ENCODE peak calls at places on chromosome 2, in six cellular contexts. V is fibroblast of pulmonary artery; D is brain microvascular endothelial cell; N is fibroblast of mammary gland; J is MM.1S; O is CD8-positive, alpha-beta T cell. P is an unnamed sample.

GRCh38 chr2:8370258-8370802 is 311.5 kb upstream of the ID2 start:
- DNase-seq in J (no peak), D (no peak), O (no peak), N (no peak), V (no peak), P (no peak)

GRCh38 chr2:95023222-95023597 is 2.3 kb upstream of the MAL start:
- DNase-seq in N (no peak), V (no peak), J (peak; percentile 51), O (peak; percentile 39), D (no peak), P (peak; percentile 39)

GRCh38 chr2:134623796-134624195 is 95.0 kb downstream of the TMEM163 start:
- DNase-seq in O (no peak), J (no peak), V (no peak), N (no peak), D (no peak), P (no peak)

GRCh38 chr2:5915926-5916325 is 223.7 kb downstream of the SOX11 start:
- DNase-seq in O (no peak), D (peak; percentile 40), N (no peak), V (no peak), J (peak; percentile 40), P (no peak)

GRCh38 chr2:148643421-148643820 is 1.1 kb upstream of the EPC2 start:
- DNase-seq in O (no peak), J (no peak), N (no peak), D (no peak), V (no peak), P (no peak)

GRCh38 chr2:101196220-101196661 is 45.1 kb upstream of the TBC1D8 start:
- DNase-seq in N (no peak), O (no peak), V (no peak), D (no peak), J (no peak), P (no peak)

GRCh38 chr2:214484239-214484638 is 73.4 kb downstream of the VWC2L start:
- DNase-seq in O (no peak), D (no peak), V (no peak), J (no peak), N (no peak), P (no peak)

GRCh38 chr2:23238011-23238657 is 146.8 kb upstream of the KLHL29 start:
- DNase-seq in V (no peak), D (no peak), N (no peak), J (no peak), O (no peak), P (no peak)

GRCh38 chr2:196590286-196590685 is 49.2 kb upstream of the CCDC150 start:
- DNase-seq in D (no peak), O (no peak), J (no peak), N (no peak), V (no peak), P (no peak)

GRCh38 chr2:186913870-186914269 is 64.9 kb upstream of the ZSWIM2 start:
- DNase-seq in O (no peak), N (no peak), D (no peak), V (no peak), J (peak; percentile 64), P (no peak)

GRCh38 chr2:134375935-134376334 is 122.1 kb downstream of the MGAT5 start:
- DNase-seq in V (peak; percentile 76), J (no peak), O (no peak), D (peak; percentile 18), N (peak; percentile 73), P (peak; percentile 45)

GRCh38 chr2:179701524-179702110 is 159.8 kb downstream of the ZNF385B start:
- DNase-seq in D (no peak), O (no peak), N (peak; percentile 47), V (no peak), J (no peak), P (no peak)

GRCh38 chr2:153595939-153596338 is 117.4 kb upstream of the RPRM start:
- DNase-seq in O (no peak), J (no peak), V (no peak), D (no peak), N (peak; percentile 20), P (no peak)

GRCh38 chr2:32484907-32485306 is 128.1 kb downstream of the BIRC6 start:
- DNase-seq in J (no peak), V (peak; percentile 94), D (peak; percentile 92), O (no peak), N (peak; percentile 97), P (peak; percentile 81)

GRCh38 chr2:84942166-84942565 is 28.8 kb upstream of the KCMF1 start:
- DNase-seq in D (no peak), J (no peak), V (no peak), O (no peak), N (no peak), P (no peak)

GRCh38 chr2:16628316-16628715 is 37.3 kb downstream of the CYRIA start:
- DNase-seq in J (no peak), O (no peak), D (no peak), N (no peak), V (no peak), P (no peak)

GRCh38 chr2:99654419-99654818 is 164.6 kb upstream of the REV1 start:
- DNase-seq in V (no peak), J (no peak), N (peak; percentile 36), O (no peak), D (no peak), P (no peak)

GRCh38 chr2:48131503-48132293 is 225.4 kb upstream of the FBXO11 start:
- DNase-seq in N (peak; percentile 70), O (no peak), D (peak; percentile 86), J (no peak), V (peak; percentile 70), P (no peak)

GRCh38 chr2:197008229-197008628 is 81.7 kb upstream of the PGAP1 start:
- DNase-seq in N (peak; percentile 63), V (peak; percentile 70), O (no peak), J (no peak), D (peak; percentile 31), P (peak; percentile 66)

GRCh38 chr2:88131999-88132368 is 4.1 kb upstream of the FABP1 start:
- DNase-seq in D (no peak), J (no peak), V (no peak), O (no peak), N (no peak), P (no peak)

GRCh38 chr2:168568476-168569227 is 112.6 kb downstream of the CERS6 start:
- DNase-seq in N (no peak), J (no peak), V (no peak), D (peak; percentile 64), O (no peak), P (no peak)

GRCh38 chr2:20065885-20066602 is 14.6 kb upstream of the LAPTM4A start:
- DNase-seq in N (peak; percentile 81), J (peak; percentile 57), O (no peak), V (peak; percentile 74), D (peak; percentile 39), P (peak; percentile 94)

GRCh38 chr2:6994569-6994968 is 77.4 kb downstream of the RNF144A start:
- DNase-seq in V (no peak), D (no peak), J (no peak), N (no peak), O (no peak), P (no peak)

GRCh38 chr2:127174977-127175376 is 45.1 kb downstream of the CYP27C1 start:
- DNase-seq in V (no peak), D (no peak), N (peak; percentile 50), J (no peak), O (no peak), P (peak; percentile 50)

GRCh38 chr2:207905546-207905945 is 119.8 kb downstream of the PLEKHM3 start:
- DNase-seq in O (no peak), J (no peak), D (no peak), V (no peak), N (no peak), P (no peak)

GRCh38 chr2:156619021-156619539 is 182.9 kb downstream of the GPD2 start:
- DNase-seq in N (no peak), O (no peak), J (no peak), V (no peak), D (no peak), P (no peak)

DNA sequence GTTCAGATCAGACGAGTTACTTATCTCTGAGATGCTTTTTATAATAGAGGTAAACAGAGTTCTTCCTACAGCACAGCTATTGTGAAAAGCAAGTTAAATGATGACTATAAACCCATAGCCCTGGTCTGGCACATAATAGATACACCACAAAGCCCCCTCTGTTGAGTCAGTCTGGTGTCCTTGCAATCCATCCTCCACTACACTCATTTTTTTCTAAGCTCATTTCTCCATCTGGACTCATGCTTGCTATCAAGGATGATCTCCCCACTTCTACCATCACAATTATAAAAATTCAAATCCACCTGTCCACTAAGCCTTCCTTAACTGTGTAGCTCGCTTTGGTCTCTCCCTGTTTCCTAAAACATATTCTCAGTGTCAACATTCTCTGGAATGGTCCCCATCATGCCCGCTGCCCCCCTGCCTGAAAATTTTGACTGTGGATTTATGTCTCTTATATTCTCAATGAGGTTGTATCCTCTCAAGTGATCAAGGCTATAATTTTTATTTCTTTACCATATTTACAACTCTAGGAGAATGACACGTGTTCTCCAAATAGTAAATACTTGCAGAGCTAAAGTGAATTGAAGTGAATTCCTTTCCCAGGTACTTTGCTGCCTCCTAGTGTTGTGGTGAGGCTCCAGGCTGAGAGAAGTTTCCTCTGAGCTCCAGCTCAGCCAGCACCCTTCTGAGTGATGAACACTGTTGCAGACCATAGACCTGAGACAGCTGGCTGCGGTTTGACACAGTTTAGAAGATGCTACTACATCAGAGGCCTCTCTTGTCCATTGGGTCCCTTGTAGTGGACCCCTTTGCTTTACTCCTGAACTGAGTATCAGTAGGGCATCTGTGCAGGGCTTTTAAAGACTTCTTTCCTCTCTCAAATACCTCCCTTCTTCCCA is 108.7 kb downstream of the DPP10 start:
- DNase-seq in V (peak; percentile 61), O (no peak), D (peak; percentile 40), J (peak; percentile 75), N (peak; percentile 53), P (peak; percentile 36)
- TF ChIP-seq CTCF in V (peak; percentile 69), O (no peak), D (peak; percentile 48), J (peak; percentile 77), N (peak; percentile 57), P (peak; percentile 38)

GRCh38 chr2:31080361-31080760 is 57.9 kb downstream of the GALNT14 start:
- DNase-seq in N (no peak), D (no peak), V (no peak), J (no peak), O (no peak), P (no peak)
- TF ChIP-seq CTCF in N (no peak), D (no peak), V (no peak), J (no peak), O (no peak), P (no peak)

DNA sequence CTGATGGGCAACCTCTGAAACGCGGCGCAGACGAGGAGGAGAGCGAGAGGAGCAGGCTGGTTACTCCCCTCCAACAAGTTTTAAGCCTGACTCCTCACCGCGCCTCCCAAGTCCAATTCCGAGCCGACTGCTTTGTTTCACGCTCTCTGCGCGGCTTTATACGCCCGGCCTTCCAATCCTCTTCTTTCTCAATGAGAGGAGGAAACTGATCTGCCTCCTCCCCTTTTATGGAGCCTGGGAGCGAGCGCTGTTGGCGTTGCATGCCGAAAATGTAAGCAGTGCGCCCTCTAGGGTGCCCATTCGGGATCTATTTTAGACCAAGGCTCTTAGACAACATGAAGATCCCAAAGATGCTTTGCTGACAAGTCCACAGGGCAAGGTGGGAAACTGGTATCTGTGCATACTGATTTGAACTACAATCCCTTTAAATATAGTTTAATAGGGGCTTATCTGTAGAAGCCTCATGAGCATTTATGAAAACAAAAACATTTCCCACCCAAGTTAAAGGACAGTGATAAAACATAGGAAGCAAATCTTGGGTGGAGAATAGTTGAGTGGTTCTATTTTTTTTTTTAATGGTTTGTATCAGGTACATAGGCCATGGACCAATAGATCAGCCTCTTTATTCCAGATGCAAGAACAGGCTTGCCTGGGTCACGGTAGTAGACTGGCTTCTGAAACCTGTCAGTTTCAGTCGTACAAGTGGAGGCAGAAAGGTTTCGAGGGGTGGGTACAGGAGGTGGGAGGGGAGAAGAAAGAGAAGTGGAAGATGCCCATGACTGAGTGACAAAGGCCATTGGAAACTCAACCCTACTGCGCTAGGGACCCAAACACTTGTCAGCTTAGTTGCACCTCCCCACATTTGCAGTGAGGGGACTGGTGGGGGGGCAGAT is at the start of gene RND3:
- DNase-seq in N (peak; percentile 99), D (peak; percentile 100), J (peak; percentile 92), V (peak; percentile 99), O (no peak), P (peak; percentile 92)
- TF ChIP-seq CTCF in N (peak; percentile 88), D (peak; percentile 87), J (peak; percentile 91), V (peak; percentile 90), O (no peak), P (peak; percentile 86)

GRCh38 chr2:228401065-228401912 is 219.8 kb upstream of the SPHKAP start:
- DNase-seq in N (peak; percentile 16), V (no peak), O (no peak), J (peak; percentile 90), D (peak; percentile 22), P (no peak)
- TF ChIP-seq CTCF in N (peak; percentile 40), V (no peak), O (no peak), J (peak; percentile 70), D (no peak), P (no peak)